ENCODE peak calls at places on chromosomes 13 and 19, in six cellular contexts. J is suprapubic skin, F is heart left ventricle, W is AG09309, N is neural crest cell, L is GM12864. H is an unnamed sample.

GRCh38 chr19:12720851-12721655 is 2.7 kb downstream of the TNPO2 start:
- DNase-seq in N (no peak), W (no peak), F (peak; percentile 55), J (no peak), L (no peak), H (no peak)

GRCh38 chr19:35935911-35936737 is at the start of gene LRFN3:
- DNase-seq in N (peak; percentile 66), W (no peak), J (no peak), F (peak; percentile 77), L (no peak), H (peak; percentile 93)

GRCh38 chr19:52007436-52007804 is 591 bp downstream of the ZNF615 start:
- DNase-seq in N (peak; percentile 3), W (no peak), L (no peak), F (no peak), J (no peak), H (no peak)

GRCh38 chr13:113351514-113352026 is 12.4 kb downstream of the GRTP1 start:
- DNase-seq in L (no peak), J (no peak), W (no peak), F (no peak), N (no peak), H (no peak)

GRCh38 chr19:2603320-2603719 is 99.2 kb downstream of the GNG7 start:
- DNase-seq in N (no peak), L (no peak), F (peak; percentile 55), J (peak; percentile 83), W (no peak), H (peak; percentile 7)

GRCh38 chr13:99018418-99019180 is 40.7 kb upstream of the DOCK9 start:
- DNase-seq in W (peak; percentile 57), L (no peak), N (no peak), J (no peak), F (no peak), H (no peak)

GRCh38 chr19:18698321-18699167 is 15.1 kb downstream of the CRTC1 start:
- DNase-seq in L (no peak), F (no peak), J (no peak), N (no peak), W (no peak), H (no peak)

GRCh38 chr19:53037101-53038097 is 7.1 kb upstream of the ERVV-2 start:
- DNase-seq in J (no peak), N (peak; percentile 20), W (peak; percentile 7), F (peak; percentile 61), L (no peak), H (peak; percentile 47)

GRCh38 chr19:39982883-39983282 is 11.9 kb downstream of the PSMC4 start:
- DNase-seq in L (no peak), J (no peak), F (no peak), W (no peak), N (no peak), H (no peak)

GRCh38 chr13:76865996-76866503 is 20.2 kb downstream of the KCTD12 start:
- DNase-seq in N (no peak), J (no peak), W (no peak), L (no peak), F (no peak), H (no peak)

GRCh38 chr13:30710442-30710841 is 24.9 kb upstream of the ALOX5AP start:
- DNase-seq in J (no peak), F (no peak), L (no peak), N (no peak), W (no peak), H (no peak)

GRCh38 chr13:96191367-96191766 is 101.5 kb downstream of the HS6ST3 start:
- DNase-seq in J (no peak), L (no peak), F (no peak), W (no peak), N (no peak), H (no peak)

GRCh38 chr19:57578487-57579205 is at the start of gene ZNF416:
- DNase-seq in W (peak; percentile 96), J (peak; percentile 99), F (peak; percentile 98), N (peak; percentile 90), L (peak; percentile 99), H (peak; percentile 96)
- TF ChIP-seq CTCF in W (peak; percentile 22), J (peak; percentile 14), F (peak; percentile 24), N (no peak), L (peak; percentile 1), H (peak; percentile 46)

DNA sequence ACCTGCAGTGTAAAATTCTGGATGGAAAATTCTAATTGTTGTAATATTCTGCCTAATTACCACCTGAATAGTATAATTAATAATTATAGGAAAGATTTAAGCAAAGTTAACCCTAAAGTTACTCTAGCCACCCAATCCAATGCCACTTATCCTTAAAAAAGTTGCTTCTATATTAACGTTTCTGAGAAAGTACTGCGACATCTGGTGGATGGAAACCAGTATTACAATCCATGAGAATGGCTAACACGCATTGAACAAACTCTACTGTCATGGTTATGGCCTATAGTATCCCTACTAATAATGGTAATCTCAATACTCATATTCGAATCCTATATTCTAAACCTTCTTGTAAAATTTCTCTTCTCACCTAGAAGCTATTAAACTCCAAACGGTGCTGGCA is 1551.8 kb downstream of the SLITRK1 start:
- DNase-seq in N (no peak), L (no peak), F (no peak), J (no peak), W (no peak), H (no peak)
- TF ChIP-seq CTCF in N (peak; percentile 68), L (peak; percentile 51), F (peak; percentile 24), J (no peak), W (peak; percentile 32), H (no peak)

GRCh38 chr19:1251503-1252220 is 3.3 kb downstream of the MIDN start:
- DNase-seq in W (no peak), L (no peak), J (no peak), F (no peak), N (no peak), H (no peak)

GRCh38 chr19:1253514-1254080 is 5.2 kb downstream of the MIDN start:
- DNase-seq in L (no peak), J (no peak), W (no peak), F (no peak), N (no peak), H (no peak)

GRCh38 chr19:1252221-1252817 is 3.9 kb downstream of the MIDN start:
- DNase-seq in J (peak; percentile 95), L (no peak), W (peak; percentile 87), F (peak; percentile 92), N (no peak), H (no peak)

GRCh38 chr19:1254081-1254527 is 5.7 kb downstream of the MIDN start:
- DNase-seq in W (no peak), F (no peak), N (no peak), L (no peak), J (no peak), H (no peak)

DNA sequence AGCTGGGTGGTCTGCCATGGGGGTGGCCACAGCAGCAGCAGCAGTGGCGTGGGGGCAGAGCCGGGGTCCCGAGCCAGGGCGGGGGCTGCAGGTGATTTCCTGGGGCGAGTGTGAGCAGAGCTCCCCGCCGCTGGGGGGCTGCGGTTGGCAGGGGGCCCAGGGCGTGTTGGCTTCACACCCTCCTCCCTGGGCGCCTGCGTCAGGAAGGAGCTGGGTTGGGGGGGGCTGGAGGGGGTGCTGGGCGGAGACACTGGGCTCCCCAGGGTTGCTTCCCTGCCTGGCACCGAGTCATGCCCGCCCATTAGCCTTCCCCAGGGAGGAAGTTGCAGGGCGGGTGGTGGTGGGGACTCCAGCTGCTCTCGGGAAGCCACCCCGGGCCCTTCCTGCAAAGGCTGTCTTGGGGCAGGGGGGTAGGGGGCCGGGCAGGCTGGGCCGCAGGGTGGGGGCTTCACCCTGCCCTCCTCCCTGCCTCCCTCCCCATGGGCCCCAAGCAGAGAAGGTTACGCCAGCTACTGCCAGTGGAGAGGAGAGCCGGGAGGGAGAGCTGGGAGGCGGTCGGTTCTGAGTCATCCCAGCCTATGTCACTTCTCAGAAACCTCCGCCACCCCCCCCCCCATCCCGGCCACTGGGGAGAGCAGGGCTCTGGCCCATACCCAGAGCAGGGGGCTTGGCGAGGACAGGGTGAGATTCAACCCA is 4.6 kb downstream of the MIDN start:
- DNase-seq in J (peak; percentile 96), F (peak; percentile 88), W (peak; percentile 96), N (no peak), L (no peak), H (no peak)
- TF ChIP-seq CTCF in J (no peak), F (no peak), W (peak; percentile 17), N (no peak), L (no peak), H (no peak)

DNA sequence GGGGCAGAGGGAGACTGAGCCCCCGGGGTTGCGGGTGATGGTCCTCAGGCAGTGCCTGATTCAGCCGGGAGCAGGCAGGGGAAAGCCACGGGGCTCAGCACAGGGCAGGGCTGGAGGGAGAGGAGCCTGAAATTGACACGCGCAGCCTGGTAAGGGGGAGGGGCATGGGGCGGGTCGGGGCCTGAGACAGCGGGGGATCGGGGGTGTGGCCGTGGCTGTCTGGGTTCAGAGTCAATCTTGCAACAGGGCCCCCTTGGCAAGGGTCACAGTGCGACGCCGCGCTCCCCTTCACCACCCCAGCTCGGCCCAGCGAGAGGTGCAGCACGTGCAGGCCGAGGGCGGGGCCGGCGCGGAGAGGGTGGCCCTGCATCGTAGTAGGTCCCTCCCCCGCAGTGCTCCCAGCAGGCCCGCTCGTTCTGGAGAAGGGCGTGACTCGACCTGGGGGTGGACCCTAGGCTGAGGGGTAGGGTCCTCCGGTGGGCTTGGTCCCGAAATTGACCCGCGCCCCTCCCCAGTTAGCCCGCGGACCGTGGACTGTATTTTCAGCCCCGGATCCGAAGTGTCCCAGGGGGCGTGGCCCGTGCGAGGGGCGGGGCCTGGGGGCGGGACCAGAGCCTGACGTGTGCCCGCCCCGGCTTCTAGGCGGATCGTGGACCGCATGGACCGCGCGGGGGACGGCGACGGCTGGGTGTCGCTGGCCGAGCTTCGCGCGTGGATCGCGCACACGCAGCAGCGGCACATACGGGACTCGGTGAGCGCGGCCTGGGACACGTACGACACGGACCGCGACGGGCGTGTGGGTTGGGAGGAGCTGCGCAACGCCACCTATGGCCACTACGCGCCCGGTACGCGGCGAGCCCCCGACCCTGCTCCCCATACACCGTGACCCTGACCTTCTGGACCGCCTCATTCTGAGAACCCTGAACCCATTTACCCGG is 6.0 kb downstream of the RCN3 start:
- DNase-seq in L (no peak), J (peak; percentile 90), W (no peak), F (peak; percentile 77), N (peak; percentile 79), H (peak; percentile 63)
- TF ChIP-seq CTCF in L (peak; percentile 60), J (no peak), W (no peak), F (no peak), N (peak; percentile 59), H (peak; percentile 0)

H was measured in D721Med.